ENCODE peak calls at places on chromosomes 6 and 20, in six cellular contexts. G is H9, H is H1, J is mesendoderm, N is IMR-90, M is mesenchymal stem cell. C is an unnamed sample.

GRCh38 chr6:71287926-71288227 is 734 bp upstream of the OGFRL1 start:
- DNase-seq in G (no peak), H (no peak), J (no peak), N (no peak), M (no peak), C (peak; percentile 3)

GRCh38 chr6:155418017-155418749 is 37.5 kb downstream of the NOX3 start:
- DNase-seq in G (no peak), H (no peak), J (no peak), N (peak; percentile 65), M (peak; percentile 75), C (no peak)

GRCh38 chr6:168165891-168166290 is 86.9 kb upstream of the FRMD1 start:
- DNase-seq in G (no peak), H (no peak), J (no peak), N (no peak), M (no peak), C (no peak)

GRCh38 chr6:15434263-15434662 is 188.4 kb downstream of the JARID2 start:
- DNase-seq in G (peak; percentile 5), H (no peak), J (peak; percentile 98), N (no peak), M (peak; percentile 38), C (no peak)

GRCh38 chr20:38199506-38200390 is 34.7 kb upstream of the TGM2 start:
- DNase-seq in G (no peak), H (no peak), J (no peak), N (peak; percentile 92), M (no peak), C (no peak)

GRCh38 chr6:44665683-44666082 is 278.2 kb downstream of the CDC5L start:
- DNase-seq in G (peak; percentile 17), H (no peak), J (no peak), N (no peak), M (no peak), C (no peak)

GRCh38 chr6:166598441-166599138 is 12.1 kb upstream of the RAMACL start:
- DNase-seq in G (no peak), H (no peak), J (no peak), N (peak; percentile 97), M (peak; percentile 96), C (no peak)

GRCh38 chr6:119108076-119108475 is 29.6 kb upstream of the FAM184A start:
- DNase-seq in G (no peak), H (no peak), J (no peak), N (no peak), M (no peak), C (no peak)

GRCh38 chr6:129863664-129864063 is 2.5 kb upstream of the TMEM244 start:
- DNase-seq in G (no peak), H (no peak), J (no peak), N (peak; percentile 89), M (peak; percentile 30), C (no peak)

GRCh38 chr20:38075161-38075998 is 41.8 kb downstream of the RPRD1B start:
- DNase-seq in G (no peak), H (no peak), J (no peak), N (peak; percentile 57), M (peak; percentile 56), C (no peak)

GRCh38 chr6:56959938-56960337 is 5.0 kb downstream of the BEND6 start:
- DNase-seq in G (no peak), H (no peak), J (no peak), N (peak; percentile 77), M (peak; percentile 28), C (no peak)

GRCh38 chr6:4518506-4518905 is 257.7 kb upstream of the CDYL start:
- DNase-seq in G (no peak), H (no peak), J (no peak), N (peak; percentile 94), M (peak; percentile 75), C (no peak)

GRCh38 chr20:37285664-37286374 is 3.6 kb upstream of the MANBAL start:
- DNase-seq in G (no peak), H (no peak), J (no peak), N (no peak), M (no peak), C (no peak)

GRCh38 chr6:2768125-2768524 is 2.9 kb downstream of the WRNIP1 start:
- DNase-seq in G (no peak), H (no peak), J (no peak), N (no peak), M (no peak), C (no peak)

GRCh38 chr20:33063271-33063670 is 9.6 kb downstream of the BPIFB3 start:
- DNase-seq in G (no peak), H (no peak), J (no peak), N (no peak), M (no peak), C (no peak)

GRCh38 chr6:40358473-40359460 is 228.4 kb downstream of the LRFN2 start:
- DNase-seq in G (peak; percentile 30), H (no peak), J (peak; percentile 74), N (no peak), M (no peak), C (no peak)

GRCh38 chr6:44431118-44431725 is 43.7 kb downstream of the CDC5L start:
- DNase-seq in G (no peak), H (no peak), J (peak; percentile 67), N (peak; percentile 73), M (peak; percentile 73), C (peak; percentile 30)

GRCh38 chr20:49583669-49584417 is 15.9 kb upstream of the PTGIS start:
- DNase-seq in G (no peak), H (no peak), J (no peak), N (peak; percentile 95), M (peak; percentile 29), C (no peak)

GRCh38 chr6:62998022-62998421 is 213.2 kb upstream of the FKBP1C start:
- DNase-seq in G (no peak), H (no peak), J (no peak), N (no peak), M (no peak), C (no peak)

DNA sequence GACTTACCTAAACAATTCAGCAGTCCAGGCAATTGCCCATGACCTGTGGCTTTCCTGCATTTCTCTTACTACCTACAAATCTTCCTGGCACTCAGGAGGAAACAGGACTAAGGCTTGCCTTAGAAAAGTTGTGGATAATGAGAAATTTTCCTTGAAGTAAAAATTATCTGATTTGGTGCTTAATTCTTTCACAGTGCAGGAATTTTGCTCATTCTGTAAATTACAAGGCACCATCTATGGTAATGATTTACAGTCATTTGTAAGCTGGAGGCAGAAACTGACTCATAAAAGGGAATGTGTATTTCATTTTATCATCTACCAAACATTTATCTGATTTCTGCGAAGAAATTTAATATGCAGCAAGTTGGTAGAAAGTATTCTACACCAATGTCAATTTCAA is 211.5 kb upstream of the FKBP1C start:
- DNase-seq in G (no peak), H (no peak), J (peak; percentile 18), N (no peak), M (peak; percentile 7), C (no peak)
- H2BK5ac ChIP-seq in G (no peak overlapping the region), H (peak overlapping the region; percentile 85), J (peak overlapping the region; percentile 22), N (no peak overlapping the region), M (peak overlapping the region; percentile 75), C (no peak overlapping the region)

DNA sequence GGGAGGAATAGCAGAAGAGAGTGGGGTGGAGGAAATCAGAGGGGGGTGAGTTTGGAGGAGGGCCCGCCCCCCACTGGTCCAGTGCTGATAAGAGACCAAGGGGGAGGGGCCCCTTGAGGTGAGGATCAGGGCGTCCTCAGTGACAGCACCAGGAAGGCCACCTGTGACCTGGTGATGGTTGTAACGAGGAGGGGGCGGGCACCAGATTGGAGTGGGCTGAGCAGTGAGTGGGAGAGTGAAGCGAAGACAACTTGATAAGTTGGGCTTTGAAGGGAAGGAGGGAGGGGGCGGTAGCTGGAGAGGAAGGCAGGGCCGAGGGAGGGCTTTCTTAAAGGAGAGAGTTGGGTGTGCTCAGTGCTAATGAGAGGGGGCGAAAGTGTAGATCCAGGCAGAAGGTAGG is 30.7 kb downstream of the CDH22 start:
- DNase-seq in G (no peak), H (no peak), J (no peak), N (no peak), M (no peak), C (no peak)
- H3K27me3 ChIP-seq in G (no peaks in the 10 kb centered on the region), H (no peaks in the 10 kb centered on the region), J (no peaks in the 10 kb centered on the region), N (peaks cover 7% of the 10 kb centered on the region), M (peaks cover 15% of the 10 kb centered on the region), C (peaks cover 52% of the 10 kb centered on the region)

GRCh38 chr6:164337024-164337924 is 922.8 kb downstream of the QKI start:
- DNase-seq in G (no peak), H (no peak), J (no peak), N (no peak), M (no peak), C (no peak)

GRCh38 chr6:164336455-164336854 is 921.9 kb downstream of the QKI start:
- DNase-seq in G (no peak), H (no peak), J (no peak), N (no peak), M (no peak), C (no peak)

DNA sequence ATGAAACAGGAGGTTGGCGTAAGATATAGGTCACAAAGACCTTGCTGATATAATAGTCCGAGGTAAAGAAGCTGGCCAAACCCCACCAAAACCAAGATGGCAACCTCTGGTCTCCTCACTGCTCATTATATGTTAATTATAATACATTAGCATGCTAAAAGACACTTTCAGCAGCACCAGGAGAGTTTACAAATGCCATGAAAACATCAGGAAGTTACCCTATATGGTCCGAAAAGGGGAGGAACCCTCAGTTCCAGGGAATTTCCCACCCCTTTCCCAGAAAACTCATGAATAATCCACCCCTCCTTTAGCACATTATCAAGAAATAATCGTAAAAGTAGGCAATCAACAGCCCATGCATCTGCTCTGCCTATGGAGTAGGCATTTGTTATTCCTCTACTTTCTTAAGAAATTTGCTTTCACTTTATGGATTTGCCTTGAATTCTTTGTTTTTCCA is 923.4 kb downstream of the QKI start:
- DNase-seq in G (no peak), H (no peak), J (no peak), N (no peak), M (no peak), C (no peak)
- H2BK15ac ChIP-seq in G (no peak overlapping the region), H (no peak overlapping the region), J (no peak overlapping the region), N (no peak overlapping the region), M (no peak overlapping the region), C (no peak overlapping the region)

DNA sequence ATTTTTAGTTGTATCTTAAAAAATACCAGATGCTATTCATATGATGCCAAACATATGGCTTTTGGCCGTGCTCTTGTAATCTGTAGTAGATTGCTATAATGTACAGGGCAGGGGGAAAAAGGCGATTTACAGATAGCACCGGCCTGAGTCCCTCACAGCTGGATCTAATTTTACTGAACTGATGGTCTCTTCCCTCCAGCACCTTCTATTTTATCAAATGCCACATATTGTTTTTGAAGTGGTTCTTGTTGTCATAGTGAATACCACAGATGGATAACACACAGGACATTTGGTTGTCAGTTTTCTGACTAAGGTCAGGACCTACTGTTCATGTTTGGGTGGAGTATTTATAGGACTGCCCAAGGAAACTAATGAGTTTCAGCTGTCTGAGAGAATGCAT is 48.3 kb downstream of the CENPW start:
- DNase-seq in G (no peak), H (no peak), J (no peak), N (no peak), M (no peak), C (no peak)
- H2BK5ac ChIP-seq in G (no peak overlapping the region), H (no peak overlapping the region), J (no peak overlapping the region), N (no peak overlapping the region), M (no peak overlapping the region), C (no peak overlapping the region)